ENCODE peak calls at places on chromosomes 3 and 15, in seven cellular contexts. X is HS-5; J is activated T-helper 9 cell treated with anti-CD3 and anti-CD28 coated beads, Interleukin-2, amount 50 U/mL, for 16 hours; C is endodermal cell; W is ELR; U is activated CD4-positive, alpha-beta memory T cell treated with anti-CD3 and anti-CD28 coated beads, Interleukin-2, amount 10 ng/mL, durations not matched to agents 7 days and 5 days; E is B cell. V is an unnamed sample.

GRCh38 chr15:68402432-68403160 is 29.4 kb downstream of the ITGA11 start:
- DNase-seq in X (no peak), J (no peak), C (peak; percentile 26), W (no peak), U (no peak), E (no peak), V (no peak)

GRCh38 chr3:148737104-148737525 is 39.4 kb downstream of the AGTR1 start:
- DNase-seq in X (peak; percentile 25), J (no peak), C (no peak), W (peak; percentile 30), U (no peak), E (no peak), V (peak; percentile 76)

GRCh38 chr3:139759470-139759869 is 81.7 kb upstream of the NMNAT3 start:
- DNase-seq in X (no peak), J (no peak), C (no peak), W (no peak), U (no peak), E (no peak), V (no peak)

GRCh38 chr15:71272932-71273331 is 157.7 kb downstream of the THSD4 start:
- DNase-seq in X (no peak), J (no peak), C (no peak), W (no peak), U (no peak), E (no peak), V (peak; percentile 64)

GRCh38 chr3:189903562-189904250 is 217.0 kb downstream of the P3H2 start:
- DNase-seq in X (no peak), J (no peak), C (no peak), W (no peak), U (no peak), E (no peak), V (no peak)

GRCh38 chr3:138112362-138112761 is 3.0 kb downstream of the DZIP1L start:
- DNase-seq in X (no peak), J (no peak), C (no peak), W (no peak), U (no peak), E (no peak), V (no peak)

GRCh38 chr3:72661115-72661457 is 187.2 kb downstream of the SHQ1 start:
- DNase-seq in X (peak; percentile 80), J (no peak), C (no peak), W (peak; percentile 78), U (no peak), E (no peak), V (peak; percentile 90)

GRCh38 chr3:47617061-47618010 is 38.7 kb upstream of the CSPG5 start:
- DNase-seq in X (no peak), J (no peak), C (no peak), W (peak; percentile 76), U (no peak), E (no peak), V (peak; percentile 26)

GRCh38 chr3:30495172-30496124 is 111.0 kb upstream of the TGFBR2 start:
- DNase-seq in X (no peak), J (no peak), C (no peak), W (no peak), U (no peak), E (no peak), V (no peak)

GRCh38 chr15:81888748-81889479 is 156.9 kb downstream of the MEX3B start:
- DNase-seq in X (no peak), J (no peak), C (no peak), W (peak; percentile 33), U (no peak), E (no peak), V (peak; percentile 91)

GRCh38 chr3:57892423-57892822 is 115.8 kb upstream of the FLNB start:
- DNase-seq in X (no peak), J (no peak), C (no peak), W (no peak), U (no peak), E (no peak), V (no peak)

GRCh38 chr15:26864664-26865191 is 2.1 kb upstream of the GABRA5 start:
- DNase-seq in X (no peak), J (no peak), C (peak; percentile 85), W (peak; percentile 1), U (no peak), E (no peak), V (peak; percentile 1)

GRCh38 chr3:175274474-175275218 is 415.5 kb downstream of the NAALADL2 start:
- DNase-seq in X (no peak), J (no peak), C (no peak), W (no peak), U (no peak), E (no peak), V (no peak)

GRCh38 chr3:156816794-156817741 is 9.1 kb upstream of the LEKR1 start:
- DNase-seq in X (no peak), J (peak; percentile 86), C (peak; percentile 94), W (peak; percentile 96), U (peak; percentile 93), E (peak; percentile 87), V (peak; percentile 93)

GRCh38 chr15:74245342-74245931 is 9.3 kb downstream of the CCDC33 start:
- DNase-seq in X (no peak), J (no peak), C (peak; percentile 94), W (no peak), U (peak; percentile 30), E (no peak), V (no peak)

GRCh38 chr3:115233021-115233420 is 85.9 kb upstream of the ZBTB20 start:
- DNase-seq in X (no peak), J (no peak), C (no peak), W (no peak), U (no peak), E (no peak), V (peak; percentile 15)

GRCh38 chr3:50242778-50243551 is 7.0 kb downstream of the GNAI2 start:
- DNase-seq in X (no peak), J (peak; percentile 46), C (peak; percentile 70), W (peak; percentile 83), U (peak; percentile 56), E (peak; percentile 89), V (peak; percentile 75)

GRCh38 chr15:88695595-88696186 is 56.9 kb downstream of the ISG20 start:
- DNase-seq in X (no peak), J (no peak), C (no peak), W (no peak), U (no peak), E (no peak), V (no peak)

V was measured in EL.